ENCODE peak calls at places on chromosomes 3 and 15, in seven cellular contexts. K, Z, T, L, F, R and U are unnamed samples.

GRCh38 chr3:60746690-60747416 is 504.4 kb downstream of the FHIT start:
- DNase-seq in R (no peak), F (no peak), Z (no peak), L (peak), T (no peak), K (peak), U (peak)

GRCh38 chr3:96202181-96202580 is 612.2 kb upstream of the EPHA6 start:
- DNase-seq in R (no peak), K (no peak), F (no peak), L (no peak), Z (no peak), T (no peak), U (no peak)

GRCh38 chr15:66715736-66716667 is 14.0 kb downstream of the SMAD6 start:
- DNase-seq in R (no peak), K (no peak), Z (no peak), T (no peak), L (no peak), F (no peak), U (no peak)

GRCh38 chr3:178949896-178950295 is 121.7 kb downstream of the ZMAT3 start:
- DNase-seq in K (no peak), T (no peak), R (no peak), F (no peak), Z (no peak), L (peak), U (no peak)

GRCh38 chr3:197186887-197187588 is 111.4 kb downstream of the DLG1 start:
- DNase-seq in R (peak), K (peak), L (peak), Z (no peak), F (peak), T (peak), U (peak)

GRCh38 chr3:33186524-33187367 is 31.9 kb downstream of the SUSD5 start:
- DNase-seq in T (no peak), K (peak), R (no peak), F (no peak), Z (no peak), L (peak), U (peak)

GRCh38 chr3:187750513-187751123 is 5.3 kb upstream of the BCL6 start:
- DNase-seq in K (no peak), F (peak), Z (no peak), R (no peak), T (no peak), L (no peak), U (no peak)

GRCh38 chr15:26222781-26223180 is 359.7 kb upstream of the ATP10A start:
- DNase-seq in K (no peak), L (no peak), R (peak), T (no peak), F (no peak), Z (no peak), U (no peak)

GRCh38 chr3:188507244-188507720 is 353.3 kb downstream of the LPP start:
- DNase-seq in L (peak), F (no peak), R (peak), K (no peak), Z (no peak), T (no peak), U (peak)

GRCh38 chr15:69666441-69666882 is 213.8 kb downstream of the RPLP1 start:
- DNase-seq in F (no peak), R (no peak), L (peak), T (no peak), Z (peak), K (no peak), U (peak)

GRCh38 chr3:72238836-72239235 is 453.9 kb upstream of the PROK2 start:
- DNase-seq in K (no peak), Z (no peak), T (no peak), L (no peak), F (no peak), R (no peak), U (peak)

GRCh38 chr3:149646181-149646766 is 11.6 kb downstream of the WWTR1 start:
- DNase-seq in R (no peak), L (peak), K (peak), F (peak), T (no peak), Z (no peak), U (peak)

GRCh38 chr3:117814975-117815374 is 1105.4 kb downstream of the TUSC7 start:
- DNase-seq in F (no peak), T (no peak), Z (no peak), L (peak), R (no peak), K (no peak), U (peak)

GRCh38 chr3:139561959-139562676 is 22.6 kb upstream of the RBP1 start:
- DNase-seq in K (peak), L (peak), R (peak), Z (no peak), T (no peak), F (peak), U (peak)

GRCh38 chr3:49411550-49411967 is 217 bp downstream of the RHOA start:
- DNase-seq in T (no peak), R (no peak), L (no peak), K (no peak), F (no peak), Z (peak), U (no peak)

GRCh38 chr3:150635526-150635925 is 32.4 kb downstream of the SELENOT start:
- DNase-seq in T (no peak), L (no peak), Z (no peak), K (no peak), R (peak), F (no peak), U (no peak)

GRCh38 chr15:89175617-89176191 is 45.7 kb downstream of the RLBP1 start:
- DNase-seq in T (no peak), L (no peak), R (no peak), F (no peak), Z (no peak), K (no peak), U (no peak)

GRCh38 chr3:157115069-157116006 is 44.6 kb downstream of the CCNL1 start:
- DNase-seq in R (peak), T (no peak), F (peak), K (peak), L (peak), Z (no peak), U (no peak)

GRCh38 chr3:16482770-16483531 is 30.5 kb downstream of the RFTN1 start:
- DNase-seq in L (no peak), K (no peak), R (peak), T (no peak), F (peak), Z (no peak), U (no peak)

GRCh38 chr15:22265056-22265945 is 185.0 kb downstream of the OR4M2 start:
- DNase-seq in F (no peak), T (no peak), L (no peak), R (no peak), Z (peak), K (no peak), U (no peak)

GRCh38 chr3:71062920-71063767 is 520.4 kb downstream of the FOXP1 start:
- DNase-seq in Z (no peak), T (no peak), L (peak), F (no peak), K (peak), R (no peak), U (peak)

GRCh38 chr3:102165367-102165766 is 269.4 kb upstream of the ZPLD1 start:
- DNase-seq in K (no peak), R (no peak), Z (no peak), T (no peak), F (no peak), L (peak), U (peak)

GRCh38 chr3:141835557-141836224 is 40.8 kb upstream of the ATP1B3 start:
- DNase-seq in F (no peak), L (no peak), K (no peak), T (no peak), R (no peak), Z (no peak), U (no peak)

GRCh38 chr15:80401471-80401870 is 2.7 kb upstream of the ARNT2 start:
- DNase-seq in K (no peak), T (no peak), Z (no peak), F (no peak), R (no peak), L (no peak), U (no peak)

GRCh38 chr3:168545591-168545990 is 449.9 kb upstream of the GOLIM4 start:
- DNase-seq in K (no peak), R (no peak), Z (no peak), T (no peak), L (no peak), F (no peak), U (no peak)

GRCh38 chr3:8460050-8460708 is 41.4 kb upstream of the LMCD1 start:
- DNase-seq in L (no peak), R (no peak), T (no peak), K (no peak), F (no peak), Z (no peak), U (no peak)

GRCh38 chr15:100918690-100919480 is at the start of gene LRRK1:
- DNase-seq in L (peak), F (peak), K (peak), R (peak), Z (no peak), T (no peak), U (peak)

GRCh38 chr15:27492021-27492621 is 521.1 kb downstream of the GABRG3 start:
- DNase-seq in L (peak), Z (no peak), T (no peak), R (peak), K (no peak), F (no peak), U (no peak)

GRCh38 chr3:134326760-134327593 is 47.3 kb downstream of the AMOTL2 start:
- DNase-seq in Z (no peak), L (peak), K (peak), T (no peak), R (peak), F (peak), U (peak)

GRCh38 chr3:71601811-71602210 is 18.3 kb upstream of the FOXP1 start:
- DNase-seq in L (peak), T (no peak), F (no peak), K (peak), R (peak), Z (no peak), U (peak)

GRCh38 chr3:158456114-158456513 is 114.9 kb upstream of the MLF1 start:
- DNase-seq in K (no peak), T (no peak), F (no peak), R (no peak), Z (no peak), L (no peak), U (no peak)

GRCh38 chr15:62612183-62612733 is 430.3 kb upstream of the TPM1 start:
- DNase-seq in L (no peak), Z (no peak), K (no peak), R (no peak), T (no peak), F (no peak), U (no peak)

GRCh38 chr15:85172846-85173490 is 191.3 kb downstream of the PDE8A start:
- DNase-seq in Z (no peak), F (no peak), L (no peak), R (no peak), T (no peak), K (no peak), U (peak)

GRCh38 chr15:67120839-67121540 is 55.6 kb downstream of the SMAD3 start:
- DNase-seq in Z (peak), L (peak), R (no peak), K (peak), F (no peak), T (no peak), U (peak)

GRCh38 chr3:34582054-34582453 is 783.6 kb downstream of the PDCD6IP start:
- DNase-seq in F (no peak), R (peak), L (no peak), Z (no peak), K (no peak), T (peak), U (no peak)

GRCh38 chr15:68829068-68829467 is 8.4 kb upstream of the ANP32A start:
- DNase-seq in T (no peak), L (peak), K (no peak), Z (no peak), F (no peak), R (peak), U (peak)

GRCh38 chr15:88465633-88466219 is 1.5 kb downstream of the MRPL46 start:
- DNase-seq in K (peak), Z (no peak), T (no peak), R (peak), F (peak), L (peak), U (peak)